ENCODE peak calls at places on chromosomes 12 and 14, in eight cellular contexts. One of them, this sample, is unnamed.

GRCh38 chr14:104639889-104640548 is 35.4 kb upstream of the TMEM179 start:
- DNase-seq in dorsolateral prefrontal cortex: peak; percentile 37
- DNase-seq in heart right ventricle: peak; percentile 62
- DNase-seq in AG09309: no peak
- DNase-seq in GM23248: peak; percentile 77
- DNase-seq in fibroblast of the aortic adventitia: peak; percentile 40
- DNase-seq in cardiac muscle cell: peak; percentile 85
- DNase-seq in effector memory CD4-positive, alpha-beta T cell: no peak
- DNase-seq in this sample: peak; percentile 32

GRCh38 chr12:93154753-93155475 is 222.8 kb upstream of the NUDT4 start:
- DNase-seq in dorsolateral prefrontal cortex: no peak
- DNase-seq in heart right ventricle: no peak
- DNase-seq in AG09309: no peak
- DNase-seq in GM23248: peak; percentile 51
- DNase-seq in fibroblast of the aortic adventitia: peak; percentile 33
- DNase-seq in cardiac muscle cell: no peak
- DNase-seq in effector memory CD4-positive, alpha-beta T cell: no peak
- DNase-seq in this sample: no peak

GRCh38 chr14:99579903-99580570 is 24.0 kb downstream of the CCDC85C start:
- DNase-seq in dorsolateral prefrontal cortex: no peak
- DNase-seq in heart right ventricle: no peak
- DNase-seq in AG09309: no peak
- DNase-seq in GM23248: peak; percentile 45
- DNase-seq in fibroblast of the aortic adventitia: peak; percentile 76
- DNase-seq in cardiac muscle cell: peak; percentile 68
- DNase-seq in effector memory CD4-positive, alpha-beta T cell: no peak
- DNase-seq in this sample: peak; percentile 61

GRCh38 chr12:99957866-99958466 is 26.8 kb downstream of the ANKS1B start:
- DNase-seq in dorsolateral prefrontal cortex: no peak
- DNase-seq in heart right ventricle: no peak
- DNase-seq in AG09309: no peak
- DNase-seq in GM23248: no peak
- DNase-seq in fibroblast of the aortic adventitia: no peak
- DNase-seq in cardiac muscle cell: no peak
- DNase-seq in effector memory CD4-positive, alpha-beta T cell: no peak
- DNase-seq in this sample: no peak

GRCh38 chr12:12072064-12072760 is 1.5 kb downstream of the BCL2L14 start:
- DNase-seq in dorsolateral prefrontal cortex: no peak
- DNase-seq in heart right ventricle: no peak
- DNase-seq in AG09309: no peak
- DNase-seq in GM23248: no peak
- DNase-seq in fibroblast of the aortic adventitia: no peak
- DNase-seq in cardiac muscle cell: no peak
- DNase-seq in effector memory CD4-positive, alpha-beta T cell: peak; percentile 6
- DNase-seq in this sample: no peak

GRCh38 chr14:74241611-74242005 is 2.4 kb downstream of the VSX2 start:
- DNase-seq in dorsolateral prefrontal cortex: no peak
- DNase-seq in heart right ventricle: no peak
- DNase-seq in AG09309: no peak
- DNase-seq in GM23248: no peak
- DNase-seq in fibroblast of the aortic adventitia: no peak
- DNase-seq in cardiac muscle cell: no peak
- DNase-seq in effector memory CD4-positive, alpha-beta T cell: no peak
- DNase-seq in this sample: no peak

GRCh38 chr14:38442208-38442607 is 186.3 kb upstream of the CLEC14A start:
- DNase-seq in dorsolateral prefrontal cortex: no peak
- DNase-seq in heart right ventricle: no peak
- DNase-seq in AG09309: no peak
- DNase-seq in GM23248: no peak
- DNase-seq in fibroblast of the aortic adventitia: peak; percentile 27
- DNase-seq in cardiac muscle cell: peak; percentile 76
- DNase-seq in effector memory CD4-positive, alpha-beta T cell: no peak
- DNase-seq in this sample: no peak

GRCh38 chr12:42725839-42726238 is 136.3 kb upstream of the PRICKLE1 start:
- DNase-seq in dorsolateral prefrontal cortex: no peak
- DNase-seq in heart right ventricle: no peak
- DNase-seq in AG09309: peak; percentile 53
- DNase-seq in GM23248: peak; percentile 75
- DNase-seq in fibroblast of the aortic adventitia: peak; percentile 86
- DNase-seq in cardiac muscle cell: no peak
- DNase-seq in effector memory CD4-positive, alpha-beta T cell: no peak
- DNase-seq in this sample: peak; percentile 92

GRCh38 chr14:99430491-99430890 is 50.2 kb downstream of the SETD3 start:
- DNase-seq in dorsolateral prefrontal cortex: no peak
- DNase-seq in heart right ventricle: no peak
- DNase-seq in AG09309: no peak
- DNase-seq in GM23248: peak; percentile 24
- DNase-seq in fibroblast of the aortic adventitia: no peak
- DNase-seq in cardiac muscle cell: peak; percentile 34
- DNase-seq in effector memory CD4-positive, alpha-beta T cell: no peak
- DNase-seq in this sample: no peak

GRCh38 chr12:12202747-12203146 is 64.1 kb downstream of the LRP6 start:
- DNase-seq in dorsolateral prefrontal cortex: no peak
- DNase-seq in heart right ventricle: no peak
- DNase-seq in AG09309: no peak
- DNase-seq in GM23248: no peak
- DNase-seq in fibroblast of the aortic adventitia: no peak
- DNase-seq in cardiac muscle cell: no peak
- DNase-seq in effector memory CD4-positive, alpha-beta T cell: no peak
- DNase-seq in this sample: no peak

GRCh38 chr14:66508846-66509621 is 1.1 kb downstream of the GPHN start:
- DNase-seq in dorsolateral prefrontal cortex: peak; percentile 33
- DNase-seq in heart right ventricle: peak; percentile 46
- DNase-seq in AG09309: no peak
- DNase-seq in GM23248: peak; percentile 61
- DNase-seq in fibroblast of the aortic adventitia: peak; percentile 39
- DNase-seq in cardiac muscle cell: peak; percentile 57
- DNase-seq in effector memory CD4-positive, alpha-beta T cell: peak; percentile 13
- DNase-seq in this sample: peak; percentile 25

GRCh38 chr12:6343518-6343917 is 1.6 kb upstream of the TNFRSF1A start:
- DNase-seq in dorsolateral prefrontal cortex: no peak
- DNase-seq in heart right ventricle: no peak
- DNase-seq in AG09309: no peak
- DNase-seq in GM23248: no peak
- DNase-seq in fibroblast of the aortic adventitia: no peak
- DNase-seq in cardiac muscle cell: no peak
- DNase-seq in effector memory CD4-positive, alpha-beta T cell: no peak
- DNase-seq in this sample: no peak

GRCh38 chr12:2136901-2137300 is 84.1 kb downstream of the CACNA1C start:
- DNase-seq in dorsolateral prefrontal cortex: no peak
- DNase-seq in heart right ventricle: no peak
- DNase-seq in AG09309: no peak
- DNase-seq in GM23248: no peak
- DNase-seq in fibroblast of the aortic adventitia: no peak
- DNase-seq in cardiac muscle cell: no peak
- DNase-seq in effector memory CD4-positive, alpha-beta T cell: no peak
- DNase-seq in this sample: no peak

GRCh38 chr14:53032161-53032803 is 81.4 kb upstream of the FERMT2 start:
- DNase-seq in dorsolateral prefrontal cortex: no peak
- DNase-seq in heart right ventricle: no peak
- DNase-seq in AG09309: no peak
- DNase-seq in GM23248: peak; percentile 92
- DNase-seq in fibroblast of the aortic adventitia: peak; percentile 94
- DNase-seq in cardiac muscle cell: peak; percentile 59
- DNase-seq in effector memory CD4-positive, alpha-beta T cell: no peak
- DNase-seq in this sample: peak; percentile 86

GRCh38 chr14:61512026-61512425 is 183.3 kb upstream of the HIF1A start:
- DNase-seq in dorsolateral prefrontal cortex: no peak
- DNase-seq in heart right ventricle: no peak
- DNase-seq in AG09309: no peak
- DNase-seq in GM23248: peak; percentile 63
- DNase-seq in fibroblast of the aortic adventitia: no peak
- DNase-seq in cardiac muscle cell: no peak
- DNase-seq in effector memory CD4-positive, alpha-beta T cell: no peak
- DNase-seq in this sample: no peak

GRCh38 chr14:99534863-99535262 is 53.7 kb downstream of the CCNK start:
- DNase-seq in dorsolateral prefrontal cortex: no peak
- DNase-seq in heart right ventricle: peak; percentile 53
- DNase-seq in AG09309: no peak
- DNase-seq in GM23248: no peak
- DNase-seq in fibroblast of the aortic adventitia: no peak
- DNase-seq in cardiac muscle cell: no peak
- DNase-seq in effector memory CD4-positive, alpha-beta T cell: no peak
- DNase-seq in this sample: peak; percentile 76

GRCh38 chr12:75560167-75560566 is 48.8 kb upstream of the KRR1 start:
- DNase-seq in dorsolateral prefrontal cortex: no peak
- DNase-seq in heart right ventricle: no peak
- DNase-seq in AG09309: peak; percentile 21
- DNase-seq in GM23248: peak; percentile 42
- DNase-seq in fibroblast of the aortic adventitia: peak; percentile 84
- DNase-seq in cardiac muscle cell: peak; percentile 20
- DNase-seq in effector memory CD4-positive, alpha-beta T cell: no peak
- DNase-seq in this sample: peak; percentile 75

GRCh38 chr14:58098507-58098906 is 53.5 kb downstream of the ARMH4 start:
- DNase-seq in dorsolateral prefrontal cortex: no peak
- DNase-seq in heart right ventricle: no peak
- DNase-seq in AG09309: no peak
- DNase-seq in GM23248: no peak
- DNase-seq in fibroblast of the aortic adventitia: no peak
- DNase-seq in cardiac muscle cell: no peak
- DNase-seq in effector memory CD4-positive, alpha-beta T cell: no peak
- DNase-seq in this sample: no peak

GRCh38 chr12:108231909-108232434 is 102.9 kb downstream of the WSCD2 start:
- DNase-seq in dorsolateral prefrontal cortex: no peak
- DNase-seq in heart right ventricle: no peak
- DNase-seq in AG09309: no peak
- DNase-seq in GM23248: no peak
- DNase-seq in fibroblast of the aortic adventitia: no peak
- DNase-seq in cardiac muscle cell: no peak
- DNase-seq in effector memory CD4-positive, alpha-beta T cell: no peak
- DNase-seq in this sample: no peak

GRCh38 chr12:109567296-109567695 is 6.0 kb downstream of the MMAB start:
- DNase-seq in dorsolateral prefrontal cortex: no peak
- DNase-seq in heart right ventricle: no peak
- DNase-seq in AG09309: no peak
- DNase-seq in GM23248: no peak
- DNase-seq in fibroblast of the aortic adventitia: no peak
- DNase-seq in cardiac muscle cell: no peak
- DNase-seq in effector memory CD4-positive, alpha-beta T cell: no peak
- DNase-seq in this sample: no peak

GRCh38 chr14:74792249-74793039 is 29.3 kb downstream of the YLPM1 start:
- DNase-seq in dorsolateral prefrontal cortex: no peak
- DNase-seq in heart right ventricle: no peak
- DNase-seq in AG09309: no peak
- DNase-seq in GM23248: peak; percentile 21
- DNase-seq in fibroblast of the aortic adventitia: no peak
- DNase-seq in cardiac muscle cell: no peak
- DNase-seq in effector memory CD4-positive, alpha-beta T cell: no peak
- DNase-seq in this sample: no peak

GRCh38 chr12:47085815-47086252 is 6.1 kb upstream of the AMIGO2 start:
- DNase-seq in dorsolateral prefrontal cortex: no peak
- DNase-seq in heart right ventricle: no peak
- DNase-seq in AG09309: no peak
- DNase-seq in GM23248: peak; percentile 69
- DNase-seq in fibroblast of the aortic adventitia: peak; percentile 60
- DNase-seq in cardiac muscle cell: no peak
- DNase-seq in effector memory CD4-positive, alpha-beta T cell: peak; percentile 33
- DNase-seq in this sample: peak; percentile 80
- H3K4me3 ChIP-seq in dorsolateral prefrontal cortex: no peak overlapping the region
- H3K4me3 ChIP-seq in heart right ventricle: no peak overlapping the region
- H3K4me3 ChIP-seq in AG09309: no peak overlapping the region
- H3K4me3 ChIP-seq in GM23248: no peak overlapping the region
- H3K4me3 ChIP-seq in fibroblast of the aortic adventitia: no peak overlapping the region
- H3K4me3 ChIP-seq in cardiac muscle cell: no peak overlapping the region
- H3K4me3 ChIP-seq in effector memory CD4-positive, alpha-beta T cell: no peak overlapping the region
- H3K4me3 ChIP-seq in this sample: no peak overlapping the region

DNA sequence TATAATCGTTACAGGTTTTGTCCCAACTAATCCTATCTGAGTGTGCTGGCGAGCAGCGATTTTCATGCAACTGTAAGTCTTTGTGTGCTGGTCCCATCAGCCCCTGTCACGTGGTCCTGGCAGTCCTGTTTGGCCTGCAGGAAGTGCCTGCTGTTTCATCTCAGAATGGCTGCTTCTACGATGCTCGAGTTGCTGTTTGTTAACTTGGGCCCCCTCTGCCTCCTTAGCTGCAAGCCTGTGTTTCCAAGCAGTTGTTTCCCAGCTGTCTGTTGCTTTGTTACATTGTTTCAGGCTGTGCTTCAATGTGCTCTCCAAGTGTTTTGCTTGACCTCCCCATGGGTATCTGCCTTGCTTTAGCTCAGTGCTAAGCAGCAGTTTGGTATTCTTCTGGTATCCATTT is 21.8 kb downstream of the TMTC2 start:
- DNase-seq in dorsolateral prefrontal cortex: no peak
- DNase-seq in heart right ventricle: peak; percentile 25
- DNase-seq in AG09309: no peak
- DNase-seq in GM23248: peak; percentile 17
- DNase-seq in fibroblast of the aortic adventitia: no peak
- DNase-seq in cardiac muscle cell: no peak
- DNase-seq in effector memory CD4-positive, alpha-beta T cell: no peak
- DNase-seq in this sample: no peak
- H3K4me3 ChIP-seq in dorsolateral prefrontal cortex: no peak overlapping the region
- H3K4me3 ChIP-seq in heart right ventricle: no peak overlapping the region
- H3K4me3 ChIP-seq in AG09309: no peak overlapping the region
- H3K4me3 ChIP-seq in GM23248: no peak overlapping the region
- H3K4me3 ChIP-seq in fibroblast of the aortic adventitia: no peak overlapping the region
- H3K4me3 ChIP-seq in cardiac muscle cell: no peak overlapping the region
- H3K4me3 ChIP-seq in effector memory CD4-positive, alpha-beta T cell: no peak overlapping the region
- H3K4me3 ChIP-seq in this sample: no peak overlapping the region

GRCh38 chr14:77184396-77185092 is 2.9 kb downstream of the TMEM63C start:
- DNase-seq in dorsolateral prefrontal cortex: no peak
- DNase-seq in heart right ventricle: no peak
- DNase-seq in AG09309: no peak
- DNase-seq in GM23248: no peak
- DNase-seq in fibroblast of the aortic adventitia: no peak
- DNase-seq in cardiac muscle cell: no peak
- DNase-seq in effector memory CD4-positive, alpha-beta T cell: no peak
- DNase-seq in this sample: no peak

GRCh38 chr14:77177623-77178185 is 3.9 kb upstream of the TMEM63C start:
- DNase-seq in dorsolateral prefrontal cortex: no peak
- DNase-seq in heart right ventricle: no peak
- DNase-seq in AG09309: no peak
- DNase-seq in GM23248: no peak
- DNase-seq in fibroblast of the aortic adventitia: no peak
- DNase-seq in cardiac muscle cell: no peak
- DNase-seq in effector memory CD4-positive, alpha-beta T cell: no peak
- DNase-seq in this sample: no peak

GRCh38 chr14:77181603-77182437 is at the start of gene TMEM63C:
- DNase-seq in dorsolateral prefrontal cortex: peak; percentile 87
- DNase-seq in heart right ventricle: no peak
- DNase-seq in AG09309: no peak
- DNase-seq in GM23248: peak; percentile 6
- DNase-seq in fibroblast of the aortic adventitia: no peak
- DNase-seq in cardiac muscle cell: peak; percentile 84
- DNase-seq in effector memory CD4-positive, alpha-beta T cell: peak; percentile 16
- DNase-seq in this sample: no peak

GRCh38 chr14:77183896-77184295 is 2.3 kb downstream of the TMEM63C start:
- DNase-seq in dorsolateral prefrontal cortex: peak; percentile 67
- DNase-seq in heart right ventricle: no peak
- DNase-seq in AG09309: no peak
- DNase-seq in GM23248: no peak
- DNase-seq in fibroblast of the aortic adventitia: no peak
- DNase-seq in cardiac muscle cell: no peak
- DNase-seq in effector memory CD4-positive, alpha-beta T cell: no peak
- DNase-seq in this sample: no peak

GRCh38 chr14:77181124-77181602 is 435 bp upstream of the TMEM63C start:
- DNase-seq in dorsolateral prefrontal cortex: no peak
- DNase-seq in heart right ventricle: no peak
- DNase-seq in AG09309: no peak
- DNase-seq in GM23248: no peak
- DNase-seq in fibroblast of the aortic adventitia: no peak
- DNase-seq in cardiac muscle cell: no peak
- DNase-seq in effector memory CD4-positive, alpha-beta T cell: no peak
- DNase-seq in this sample: no peak
- H3K4me3 ChIP-seq in dorsolateral prefrontal cortex: peak overlapping the region; percentile 66
- H3K4me3 ChIP-seq in heart right ventricle: no peak overlapping the region
- H3K4me3 ChIP-seq in AG09309: no peak overlapping the region
- H3K4me3 ChIP-seq in GM23248: no peak overlapping the region
- H3K4me3 ChIP-seq in fibroblast of the aortic adventitia: no peak overlapping the region
- H3K4me3 ChIP-seq in cardiac muscle cell: peak overlapping the region; percentile 37
- H3K4me3 ChIP-seq in effector memory CD4-positive, alpha-beta T cell: peak overlapping the region; percentile 78
- H3K4me3 ChIP-seq in this sample: no peak overlapping the region

GRCh38 chr12:106141452-106141851 is 2.7 kb upstream of the NUAK1 start:
- DNase-seq in dorsolateral prefrontal cortex: no peak
- DNase-seq in heart right ventricle: no peak
- DNase-seq in AG09309: no peak
- DNase-seq in GM23248: peak; percentile 46
- DNase-seq in fibroblast of the aortic adventitia: peak; percentile 39
- DNase-seq in cardiac muscle cell: peak; percentile 41
- DNase-seq in effector memory CD4-positive, alpha-beta T cell: no peak
- DNase-seq in this sample: no peak
- H3K4me3 ChIP-seq in dorsolateral prefrontal cortex: peak overlapping the region; percentile 92
- H3K4me3 ChIP-seq in heart right ventricle: peak overlapping the region; percentile 82
- H3K4me3 ChIP-seq in AG09309: no peak overlapping the region
- H3K4me3 ChIP-seq in GM23248: peak overlapping the region; percentile 88
- H3K4me3 ChIP-seq in fibroblast of the aortic adventitia: no peak overlapping the region
- H3K4me3 ChIP-seq in cardiac muscle cell: no peak overlapping the region
- H3K4me3 ChIP-seq in effector memory CD4-positive, alpha-beta T cell: no peak overlapping the region
- H3K4me3 ChIP-seq in this sample: no peak overlapping the region

This sample was measured in astrocyte of the spinal cord.